ENCODE peak calls at places on chromosomes 7 and 10, in five cellular contexts. K is IMR-90, F is NB4, I is HepG2, M is tibial nerve. D is an unnamed sample.

GRCh38 chr10:94223702-94224370 is 138.9 kb downstream of the NOC3L start:
- DNase-seq in I (no peak), M (no peak), F (no peak), K (no peak), D (no peak)

GRCh38 chr7:101617451-101618206 is 11.5 kb downstream of the MYL10 start:
- DNase-seq in M (no peak), F (no peak), K (no peak), I (no peak), D (no peak)

GRCh38 chr10:101840741-101841453 is 2.7 kb downstream of the KCNIP2 start:
- DNase-seq in M (peak; percentile 69), K (peak; percentile 80), F (peak; percentile 88), I (peak; percentile 62), D (peak; percentile 83)

GRCh38 chr10:104331208-104331838 is 6.9 kb downstream of the ITPRIP start:
- DNase-seq in M (no peak), K (peak; percentile 84), F (no peak), I (peak; percentile 70), D (no peak)

GRCh38 chr7:114921636-114922150 is at the start of gene MDFIC:
- DNase-seq in F (no peak), K (no peak), I (no peak), M (peak; percentile 22), D (peak; percentile 34)

GRCh38 chr7:105621617-105622016 is 40.3 kb upstream of the EFCAB10 start:
- DNase-seq in F (no peak), I (no peak), M (no peak), K (peak; percentile 52), D (no peak)

GRCh38 chr7:47227762-47228177 is 354.1 kb downstream of the TNS3 start:
- DNase-seq in F (peak; percentile 100), I (no peak), K (peak; percentile 79), M (no peak), D (no peak)

GRCh38 chr7:55570939-55571338 is 1.4 kb downstream of the VOPP1 start:
- DNase-seq in I (peak; percentile 16), M (no peak), F (no peak), K (peak; percentile 84), D (peak; percentile 3)

GRCh38 chr10:68489919-68490318 is 18.1 kb upstream of the DNA2 start:
- DNase-seq in F (peak; percentile 49), I (no peak), K (no peak), M (no peak), D (no peak)

GRCh38 chr7:84617265-84618030 is 422.9 kb upstream of the SEMA3A start:
- DNase-seq in I (no peak), K (no peak), M (no peak), F (no peak), D (no peak)

GRCh38 chr7:141017555-141017954 is 2.8 kb upstream of the MRPS33 start:
- DNase-seq in I (no peak), K (no peak), M (no peak), F (no peak), D (no peak)

GRCh38 chr7:112759905-112760304 is 30.3 kb downstream of the TMEM168 start:
- DNase-seq in M (no peak), F (no peak), I (no peak), K (no peak), D (no peak)

GRCh38 chr7:17696422-17696821 is 243.9 kb downstream of the SNX13 start:
- DNase-seq in I (peak; percentile 46), F (peak; percentile 81), M (peak; percentile 90), K (peak; percentile 87), D (no peak)

GRCh38 chr10:26737730-26738129 is 40.2 kb downstream of the PDSS1 start:
- DNase-seq in K (peak; percentile 55), I (no peak), M (peak; percentile 11), F (peak; percentile 30), D (no peak)

GRCh38 chr7:76310102-76310957 is 7.9 kb downstream of the HSPB1 start:
- DNase-seq in M (no peak), K (no peak), I (no peak), F (no peak), D (no peak)

GRCh38 chr10:11595395-11595692 is 16.1 kb downstream of the USP6NL start:
- DNase-seq in F (no peak), K (peak; percentile 74), M (no peak), I (no peak), D (no peak)

GRCh38 chr7:115728518-115728917 is 302.0 kb downstream of the TFEC start:
- DNase-seq in M (no peak), I (no peak), K (no peak), F (no peak), D (no peak)

GRCh38 chr7:149261829-149262617 is at the start of gene ZNF783:
- DNase-seq in M (peak; percentile 74), I (peak; percentile 70), K (peak; percentile 85), F (peak; percentile 95), D (peak; percentile 91)
- TF ChIP-seq POLR2A in M (no peak), I (peak; percentile 41), K (no peak), F (peak; percentile 24), D (no peak)

GRCh38 chr7:831596-832291 is 532 bp upstream of the SUN1 start:
- DNase-seq in M (no peak), K (peak; percentile 94), F (peak; percentile 46), I (peak; percentile 35), D (no peak)
- H3K4me3 ChIP-seq in M (peak overlapping the region; percentile 3), K (no peak overlapping the region), F (no peak overlapping the region), I (no peak overlapping the region), D (no peak overlapping the region)

DNA sequence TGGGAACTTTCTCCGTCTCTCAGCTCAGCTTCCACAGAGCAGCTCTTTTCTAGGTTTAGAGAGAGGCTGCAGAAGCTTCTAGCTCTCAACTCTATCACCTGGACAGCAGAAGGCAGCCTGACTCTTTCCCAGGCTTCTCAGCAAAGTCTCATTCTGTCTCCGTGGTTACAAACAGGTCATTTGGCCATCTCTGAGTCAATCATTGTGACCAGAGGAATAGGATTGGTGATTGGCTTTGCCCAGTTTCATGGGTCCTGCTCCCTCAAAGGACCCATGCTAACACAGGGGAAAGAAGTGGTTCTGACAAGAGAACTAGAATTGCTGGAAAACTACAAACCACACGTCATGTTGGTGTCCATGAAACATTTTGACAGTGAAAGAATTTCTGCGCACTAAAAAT is 43.6 kb downstream of the PRR15 start:
- DNase-seq in F (no peak), M (no peak), I (no peak), K (no peak), D (no peak)
- TF ChIP-seq POLR2A in F (no peak), M (no peak), I (no peak), K (no peak), D (no peak)

GRCh38 chr7:111091623-111092370 is 870 bp downstream of the LRRN3 start:
- DNase-seq in I (no peak), M (no peak), K (no peak), F (no peak), D (no peak)

GRCh38 chr7:111089822-111090426 is 1.0 kb upstream of the LRRN3 start:
- DNase-seq in F (peak; percentile 56), K (peak; percentile 64), M (no peak), I (peak; percentile 40), D (no peak)

GRCh38 chr7:111088328-111088727 is 2.6 kb upstream of the LRRN3 start:
- DNase-seq in M (no peak), F (no peak), I (no peak), K (no peak), D (no peak)

GRCh38 chr7:111092406-111093160 is 1.7 kb downstream of the LRRN3 start:
- DNase-seq in I (no peak), M (no peak), F (no peak), K (no peak), D (no peak)

DNA sequence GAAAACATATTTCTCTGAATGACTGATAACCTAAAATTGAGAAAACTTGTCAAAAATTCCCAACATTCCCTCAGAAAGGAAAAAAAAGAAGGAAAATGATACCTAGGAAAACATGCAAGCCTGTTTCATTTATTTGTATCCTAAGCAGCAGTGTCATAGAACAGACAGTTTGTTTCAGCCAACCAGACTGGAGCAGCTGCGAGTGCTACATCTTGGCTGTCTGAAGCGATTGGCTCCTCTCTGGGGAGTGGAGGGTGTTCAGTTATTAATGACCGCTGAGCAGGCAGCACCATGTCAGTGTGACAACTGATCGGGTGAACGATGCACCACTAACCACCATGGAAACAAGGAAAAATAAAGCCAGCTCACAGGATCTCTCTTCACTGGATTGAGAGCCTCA is at the start of gene LRRN3:
- DNase-seq in I (no peak), F (no peak), K (peak; percentile 61), M (peak; percentile 6), D (peak; percentile 20)
- H3K4me3 ChIP-seq in I (no peak within 1 kb of the TSS), F (no peak within 1 kb of the TSS), K (peak within 1 kb of the TSS; percentile 39), M (peak within 1 kb of the TSS; percentile 31), D (peak within 1 kb of the TSS; percentile 12)

GRCh38 chr7:128094111-128094570 is 62.9 kb upstream of the LRRC4 start:
- DNase-seq in K (no peak), I (no peak), M (no peak), F (no peak), D (no peak)
- TF ChIP-seq POLR2A in K (no peak), I (no peak), M (no peak), F (no peak), D (no peak)

DNA sequence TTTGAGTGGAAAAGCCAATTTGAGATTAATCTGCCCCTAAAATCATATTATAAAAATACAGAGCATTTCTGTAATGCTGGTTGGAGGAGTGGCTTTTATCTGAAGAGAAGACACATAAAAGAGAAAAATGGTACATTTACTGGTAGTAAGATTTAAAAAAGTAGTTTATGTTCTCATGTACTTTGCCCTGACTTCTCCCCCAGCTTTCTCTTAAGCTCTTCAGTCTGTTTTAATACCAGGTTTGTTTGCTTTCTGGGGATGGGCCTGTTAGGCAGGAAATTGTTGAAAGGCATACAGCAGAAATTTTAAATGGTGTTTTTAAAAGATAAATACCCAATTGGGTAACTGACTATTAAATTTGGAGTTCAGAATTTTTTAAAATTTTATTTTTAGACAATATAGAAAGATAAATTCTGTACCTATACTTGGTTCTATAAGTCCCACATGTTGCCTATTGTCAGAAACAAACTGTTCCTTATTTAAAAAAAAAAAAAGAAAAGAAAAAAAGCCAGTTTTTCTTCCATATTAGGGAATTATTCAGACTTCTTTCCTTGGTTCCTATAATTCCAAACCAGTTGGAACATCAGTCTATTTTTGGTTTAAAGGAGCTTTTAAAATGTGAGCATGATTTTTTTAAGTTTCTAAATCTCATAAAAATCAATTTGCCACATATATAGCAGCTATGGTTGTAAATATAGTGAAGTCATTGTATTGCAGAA is 136.6 kb downstream of the ARID5B start:
- DNase-seq in M (no peak), F (no peak), K (no peak), I (peak; percentile 91), D (no peak)
- H3K4me3 ChIP-seq in M (no peak overlapping the region), F (no peak overlapping the region), K (no peak overlapping the region), I (peak overlapping the region; percentile 38), D (no peak overlapping the region)

GRCh38 chr10:42552188-42553063 is 85.9 kb downstream of the ZNF33B start:
- DNase-seq in M (peak; percentile 97), I (peak; percentile 96), K (peak; percentile 97), F (peak; percentile 94), D (peak; percentile 98)
- TF ChIP-seq POLR2A in M (no peak), I (peak; percentile 37), K (no peak), F (no peak), D (no peak)

D was measured in Peyer's patch.